ENCODE peak calls at places on chromosomes 4 and X, in ten cellular contexts. T is mammary epithelial cell; J is lung microvascular endothelial cell; R is psoas muscle; Q is HT1080; U is HT-29; F is activated CD8-positive, alpha-beta memory T cell treated with anti-CD3 and anti-CD28 coated beads for 48 hours; G is omental fat pad; P is SHP77; O is stimulated activated CD4-positive, alpha-beta T cell treated with anti-CD3 and anti-CD28 coated beads, Interleukin-4, amount 100 ng/mL, for 4 hours. D is an unnamed sample.

GRCh38 chr4:57098945-57099344 is 11.2 kb downstream of the IGFBP7 start:
- DNase-seq in P (no peak), R (no peak), Q (no peak), G (no peak), T (peak; percentile 38), U (no peak), O (no peak), J (no peak), F (no peak), D (no peak)

GRCh38 chr4:178462710-178463109 is 1020.5 kb upstream of the AGA start:
- DNase-seq in U (no peak), Q (no peak), R (no peak), J (no peak), T (no peak), P (no peak), G (no peak), F (no peak), O (no peak), D (no peak)

GRCh38 chrX:97389761-97390192 is 506.1 kb downstream of the RPA4 start:
- DNase-seq in T (peak; percentile 69), R (no peak), Q (peak; percentile 84), O (no peak), G (no peak), P (no peak), J (no peak), U (no peak), F (no peak), D (no peak)

GRCh38 chr4:48275247-48275646 is 5.6 kb upstream of the TEC start:
- DNase-seq in T (peak; percentile 24), G (no peak), R (no peak), P (peak; percentile 13), J (peak; percentile 52), O (no peak), U (peak; percentile 48), Q (peak; percentile 50), F (no peak), D (no peak)

GRCh38 chrX:109740076-109740809 is 7.2 kb upstream of the ACSL4 start:
- DNase-seq in U (no peak), Q (no peak), F (no peak), T (peak; percentile 65), P (no peak), R (no peak), J (no peak), O (no peak), G (no peak), D (no peak)

GRCh38 chr4:8817081-8817812 is 54.4 kb downstream of the HMX1 start:
- DNase-seq in G (peak; percentile 20), F (no peak), R (no peak), J (no peak), O (no peak), P (no peak), T (no peak), Q (no peak), U (no peak), D (no peak)

GRCh38 chr4:127618427-127618826 is 14.3 kb upstream of the INTU start:
- DNase-seq in O (no peak), J (no peak), F (no peak), R (no peak), Q (no peak), P (no peak), G (no peak), T (no peak), U (no peak), D (no peak)

GRCh38 chr4:87046111-87046510 is 111.3 kb downstream of the AFF1 start:
- DNase-seq in O (no peak), J (peak; percentile 74), U (no peak), T (no peak), F (no peak), P (no peak), Q (no peak), G (no peak), R (no peak), D (no peak)

GRCh38 chrX:46703980-46704379 is 54.9 kb downstream of the SLC9A7 start:
- DNase-seq in O (no peak), R (no peak), P (no peak), U (no peak), G (no peak), T (no peak), F (no peak), J (no peak), Q (no peak), D (no peak)

GRCh38 chr4:1060121-1060520 is 48.7 kb downstream of the FGFRL1 start:
- DNase-seq in T (no peak), O (no peak), P (no peak), G (no peak), R (no peak), U (no peak), F (no peak), Q (no peak), J (no peak), D (no peak)

GRCh38 chr4:38868055-38868965 is 704 bp downstream of the FAM114A1 start:
- DNase-seq in P (no peak), U (peak; percentile 28), G (no peak), R (peak; percentile 47), F (no peak), Q (no peak), T (peak; percentile 23), O (no peak), J (peak; percentile 36), D (no peak)

GRCh38 chrX:8868906-8869305 is 67.7 kb upstream of the FAM9A start:
- DNase-seq in G (no peak), J (peak; percentile 12), T (peak; percentile 5), F (no peak), U (no peak), R (no peak), Q (peak; percentile 48), O (no peak), P (no peak), D (no peak)

GRCh38 chr4:147843162-147843561 is 111.3 kb downstream of the ARHGAP10 start:
- DNase-seq in T (no peak), P (no peak), Q (peak; percentile 41), U (peak; percentile 67), G (no peak), J (no peak), R (no peak), F (no peak), O (no peak), D (no peak)

GRCh38 chr4:89352541-89352940 is 44.9 kb upstream of the GPRIN3 start:
- DNase-seq in T (no peak), J (no peak), R (no peak), F (no peak), Q (no peak), O (no peak), P (no peak), G (no peak), U (no peak), D (no peak)

GRCh38 chr4:38049545-38050170 is 89.5 kb downstream of the PTTG2 start:
- DNase-seq in Q (no peak), P (no peak), U (no peak), G (no peak), T (peak; percentile 27), F (no peak), O (no peak), J (no peak), R (no peak), D (no peak)